ENCODE peak calls at places on chromosomes 16 and 17, in seven cellular contexts. G, L, D, B, X, K and V are unnamed samples.

GRCh38 chr17:41048441-41048840 is 1.3 kb upstream of the KRTAP2-1 start:
- DNase-seq in X (peak; percentile 75), D (no peak), B (no peak), L (no peak), K (no peak), G (no peak), V (no peak)

GRCh38 chr16:54812229-54812628 is 118.4 kb upstream of the IRX5 start:
- DNase-seq in B (no peak), K (no peak), D (no peak), G (no peak), X (peak; percentile 19), L (no peak), V (no peak)

GRCh38 chr16:65071371-65072311 is 50.2 kb downstream of the CDH11 start:
- DNase-seq in X (no peak), L (no peak), G (no peak), K (no peak), D (no peak), B (no peak), V (no peak)

GRCh38 chr16:81071816-81072215 is 5.2 kb downstream of the C16orf46 start:
- DNase-seq in L (no peak), X (peak; percentile 63), D (no peak), K (peak; percentile 28), G (no peak), B (no peak), V (peak; percentile 60)

GRCh38 chr17:45394913-45395568 is 37.6 kb downstream of the ARHGAP27 start:
- DNase-seq in B (peak; percentile 97), G (peak; percentile 95), L (peak; percentile 95), D (no peak), K (peak; percentile 45), X (peak; percentile 72), V (no peak)

GRCh38 chr16:24102120-24102740 is 153.9 kb upstream of the CACNG3 start:
- DNase-seq in B (peak; percentile 61), L (peak; percentile 82), D (no peak), X (no peak), K (no peak), G (no peak), V (no peak)

GRCh38 chr17:47413872-47414271 is 90.1 kb downstream of the EFCAB13 start:
- DNase-seq in L (no peak), K (no peak), D (no peak), X (no peak), B (no peak), G (no peak), V (no peak)

GRCh38 chr17:75501378-75502071 is 13.8 kb downstream of the CASKIN2 start:
- DNase-seq in K (no peak), D (no peak), B (no peak), X (no peak), L (peak; percentile 46), G (no peak), V (no peak)

GRCh38 chr16:83722501-83723183 is 85.1 kb upstream of the HSBP1 start:
- DNase-seq in B (no peak), L (no peak), G (no peak), K (no peak), D (no peak), X (no peak), V (no peak)

GRCh38 chr17:57557793-57558681 is 187.1 kb downstream of the CCDC182 start:
- DNase-seq in L (no peak), B (no peak), D (no peak), K (no peak), X (no peak), G (no peak), V (no peak)

GRCh38 chr17:32876414-32877163 is at the start of gene MYO1D:
- DNase-seq in G (peak; percentile 35), X (peak; percentile 45), K (peak; percentile 46), D (no peak), B (peak; percentile 86), L (peak; percentile 73), V (no peak)

GRCh38 chr16:29765167-29766032 is 12.7 kb upstream of the ZG16 start:
- DNase-seq in B (no peak), K (peak; percentile 50), L (no peak), G (no peak), X (peak; percentile 92), D (no peak), V (no peak)

GRCh38 chr16:76222087-76222486 is 55.1 kb upstream of the CNTNAP4 start:
- DNase-seq in L (no peak), K (no peak), D (no peak), B (no peak), X (peak; percentile 14), G (no peak), V (no peak)

GRCh38 chr16:86723699-86724098 is 145.3 kb downstream of the FOXL1 start:
- DNase-seq in K (peak; percentile 21), D (no peak), X (no peak), G (no peak), B (peak; percentile 80), L (no peak), V (no peak)

GRCh38 chr17:42568341-42569111 is 1.6 kb downstream of the MLX start:
- DNase-seq in K (no peak), G (no peak), B (no peak), L (no peak), D (no peak), X (no peak), V (no peak)

GRCh38 chr16:24990803-24991202 is 24.4 kb downstream of the ARHGAP17 start:
- DNase-seq in D (no peak), G (no peak), X (no peak), B (no peak), L (no peak), K (no peak), V (no peak)

GRCh38 chr17:68033636-68034451 is 1.7 kb upstream of the KPNA2 start:
- DNase-seq in D (no peak), G (peak; percentile 90), X (peak; percentile 95), K (peak; percentile 65), L (peak; percentile 51), B (peak; percentile 98), V (no peak)

GRCh38 chr16:1771864-1772361 is 570 bp upstream of the NME3 start:
- DNase-seq in D (no peak), L (no peak), B (peak; percentile 63), X (no peak), G (no peak), K (no peak), V (no peak)

GRCh38 chr16:15578824-15579223 is 64.1 kb downstream of the MARF1 start:
- DNase-seq in X (no peak), G (no peak), K (no peak), D (no peak), L (no peak), B (no peak), V (no peak)

GRCh38 chr17:76270770-76271668 is 5.9 kb downstream of the UBALD2 start:
- DNase-seq in L (peak; percentile 40), B (no peak), K (no peak), G (no peak), X (no peak), D (no peak), V (no peak)

GRCh38 chr17:57158296-57158695 is 73.2 kb downstream of the AKAP1 start:
- DNase-seq in D (no peak), B (no peak), K (no peak), X (no peak), G (no peak), L (no peak), V (no peak)

GRCh38 chr16:79589495-79590134 is 10.9 kb downstream of the MAF start:
- DNase-seq in D (no peak), X (no peak), L (no peak), B (peak; percentile 68), G (no peak), K (no peak), V (no peak)

GRCh38 chr16:88951989-88952388 is 25.0 kb downstream of the CBFA2T3 start:
- DNase-seq in D (no peak), K (no peak), X (no peak), B (no peak), L (no peak), G (no peak), V (no peak)

GRCh38 chr16:53429221-53429943 is 4.9 kb upstream of the RBL2 start:
- DNase-seq in D (no peak), B (no peak), X (no peak), K (no peak), L (peak; percentile 48), G (no peak), V (no peak)

GRCh38 chr17:75272848-75273184 is 1.8 kb upstream of the MIF4GD start:
- DNase-seq in B (no peak), K (no peak), L (no peak), X (no peak), D (no peak), G (no peak), V (no peak)

DNA sequence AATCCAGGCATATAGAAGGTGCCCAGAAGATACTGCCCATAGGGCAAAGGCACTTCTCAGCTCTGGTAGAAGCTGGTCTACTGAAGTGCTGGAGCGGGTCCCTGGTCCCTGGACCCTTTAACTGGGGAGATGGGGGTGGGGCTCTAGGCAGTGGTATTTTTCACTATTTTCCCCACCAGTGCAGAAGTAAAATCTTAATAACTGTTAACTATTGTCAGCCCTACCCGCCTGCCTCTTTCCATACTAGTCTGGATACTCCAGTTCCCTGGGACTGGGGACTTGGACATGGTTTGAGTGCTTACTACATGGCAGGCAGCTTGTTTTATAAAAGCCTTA is 24.6 kb downstream of the IGF2BP1 start:
- DNase-seq in X (no peak), G (no peak), D (no peak), L (no peak), K (no peak), B (no peak), V (no peak)
- H3K4me1 ChIP-seq in X (peaks cover 64% of the 10 kb centered on the region), G (peaks cover 83% of the 10 kb centered on the region), D (no peaks in the 10 kb centered on the region), L (peaks cover 10% of the 10 kb centered on the region), K (peaks cover 15% of the 10 kb centered on the region), B (peaks cover 84% of the 10 kb centered on the region), V (peaks cover 21% of the 10 kb centered on the region)

DNA sequence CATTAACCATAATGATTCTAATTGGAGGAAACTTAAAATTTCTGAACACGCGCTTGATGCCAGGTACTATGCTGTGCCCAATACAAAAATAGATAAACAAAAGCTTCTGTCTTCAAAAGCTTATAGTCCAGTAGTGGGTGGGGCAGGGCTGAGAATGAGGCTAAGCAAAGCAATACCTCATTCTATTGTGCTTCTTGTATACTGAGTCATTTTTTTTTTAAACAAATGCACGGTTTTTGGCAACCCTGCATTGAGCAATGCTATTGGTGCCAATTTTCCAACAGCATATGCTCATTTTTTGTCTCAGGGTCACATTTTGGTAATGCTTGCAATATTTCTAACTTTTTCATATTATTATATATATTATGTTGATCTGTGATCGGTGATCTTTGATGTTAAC is 34.7 kb upstream of the HNF1B start:
- DNase-seq in B (no peak), G (no peak), L (no peak), K (no peak), X (no peak), D (no peak), V (no peak)
- TF ChIP-seq REST in B (no peak), G (no peak), L (no peak), K (no peak), X (no peak), D (no peak), V (no peak)

GRCh38 chr17:77424585-77425344 is 284.0 kb downstream of the SEC14L1 start:
- DNase-seq in G (no peak), X (no peak), B (no peak), K (no peak), L (peak; percentile 99), D (no peak), V (no peak)
- H3K4me1 ChIP-seq in G (peaks cover 100% of the 10 kb centered on the region), X (peaks cover 56% of the 10 kb centered on the region), B (peaks cover 45% of the 10 kb centered on the region), K (peaks cover 37% of the 10 kb centered on the region), L (peaks cover 99% of the 10 kb centered on the region), D (peaks cover 65% of the 10 kb centered on the region), V (peaks cover 100% of the 10 kb centered on the region)

DNA sequence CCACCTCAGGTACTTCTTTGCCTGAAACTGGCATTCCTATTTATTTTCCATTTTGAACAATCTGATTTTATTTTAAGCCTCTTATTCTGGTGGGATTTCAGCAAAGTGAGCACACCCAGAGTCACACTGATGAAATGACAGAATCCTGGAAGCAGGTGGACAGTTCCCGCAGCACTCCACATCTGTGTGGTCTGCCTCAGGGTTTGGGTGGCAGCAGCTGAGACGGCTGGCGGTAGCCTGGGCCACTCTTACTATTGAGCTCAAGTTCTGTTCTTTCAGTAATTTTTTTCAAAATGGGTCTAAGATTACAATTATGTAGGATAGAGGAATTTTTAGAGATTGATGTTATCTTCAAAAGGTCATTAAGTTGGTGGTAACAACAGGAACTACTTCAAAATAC is 32.5 kb upstream of the ENDOV start:
- DNase-seq in G (no peak), B (no peak), X (no peak), K (no peak), L (peak; percentile 44), D (no peak), V (no peak)
- TF ChIP-seq REST in G (no peak), B (no peak), X (no peak), K (no peak), L (no peak), D (no peak), V (no peak)